ENCODE peak calls at places on chromosomes 4 and X, in ten cellular contexts. W, T, B, C, Z, K, J, G, M and P are unnamed samples.

GRCh38 chr4:16196482-16197393 is 29.5 kb downstream of the TAPT1 start:
- DNase-seq in W (no peak), T (no peak), B (no peak), C (peak; percentile 58), Z (peak; percentile 39), K (no peak), J (no peak), G (no peak), M (no peak), P (no peak)

GRCh38 chr4:89619230-89619962 is 217.6 kb downstream of the SNCA start:
- DNase-seq in W (no peak), T (peak; percentile 52), B (peak; percentile 62), C (no peak), Z (no peak), K (peak; percentile 55), J (no peak), G (no peak), M (no peak), P (no peak)

GRCh38 chr4:98663226-98664006 is 5.0 kb upstream of the TSPAN5 start:
- DNase-seq in W (peak; percentile 76), T (no peak), B (no peak), C (no peak), Z (no peak), K (peak; percentile 66), J (no peak), G (peak; percentile 39), M (peak; percentile 25), P (peak; percentile 81)

GRCh38 chr4:177554966-177555574 is 112.8 kb upstream of the AGA start:
- DNase-seq in W (no peak), T (peak; percentile 39), B (no peak), C (peak; percentile 1), Z (no peak), K (peak; percentile 48), J (no peak), G (peak; percentile 13), M (peak; percentile 49), P (no peak)

GRCh38 chr4:675036-675804 is 878 bp downstream of the MYL5 start:
- DNase-seq in W (no peak), T (no peak), B (no peak), C (no peak), Z (no peak), K (no peak), J (no peak), G (no peak), M (peak; percentile 24), P (no peak)

GRCh38 chr4:41349021-41349420 is 92.3 kb downstream of the UCHL1 start:
- DNase-seq in W (no peak), T (no peak), B (no peak), C (no peak), Z (no peak), K (no peak), J (no peak), G (no peak), M (no peak), P (no peak)

GRCh38 chr4:6058531-6059374 is 40.5 kb upstream of the C4orf50 start:
- DNase-seq in W (no peak), T (no peak), B (no peak), C (no peak), Z (no peak), K (no peak), J (no peak), G (no peak), M (no peak), P (no peak)

GRCh38 chr4:165879581-165879980 is 6.5 kb downstream of the TLL1 start:
- DNase-seq in W (no peak), T (no peak), B (no peak), C (no peak), Z (no peak), K (no peak), J (no peak), G (no peak), M (peak; percentile 38), P (no peak)

GRCh38 chr4:7691992-7692391 is 247.7 kb downstream of the AFAP1 start:
- DNase-seq in W (no peak), T (no peak), B (no peak), C (peak; percentile 73), Z (peak; percentile 22), K (no peak), J (no peak), G (no peak), M (no peak), P (no peak)

GRCh38 chr4:7744131-7744804 is 195.4 kb downstream of the AFAP1 start:
- DNase-seq in W (no peak), T (no peak), B (no peak), C (no peak), Z (no peak), K (no peak), J (no peak), G (no peak), M (no peak), P (no peak)

GRCh38 chr4:153421980-153422379 is 44.2 kb upstream of the TMEM131L start:
- DNase-seq in W (no peak), T (no peak), B (no peak), C (no peak), Z (no peak), K (peak; percentile 41), J (no peak), G (no peak), M (no peak), P (no peak)

GRCh38 chr4:168857546-168858314 is 152.3 kb downstream of the CBR4 start:
- DNase-seq in W (no peak), T (no peak), B (no peak), C (no peak), Z (no peak), K (no peak), J (no peak), G (no peak), M (no peak), P (no peak)

GRCh38 chr4:14916554-14917304 is 85.6 kb upstream of the CPEB2 start:
- DNase-seq in W (no peak), T (no peak), B (no peak), C (no peak), Z (no peak), K (no peak), J (no peak), G (no peak), M (no peak), P (no peak)

GRCh38 chr4:17884063-17884462 is 73.3 kb downstream of the NCAPG start:
- DNase-seq in W (no peak), T (no peak), B (no peak), C (no peak), Z (no peak), K (no peak), J (no peak), G (no peak), M (no peak), P (no peak)

GRCh38 chr4:102569200-102569599 is 68.0 kb downstream of the NFKB1 start:
- DNase-seq in W (no peak), T (no peak), B (no peak), C (no peak), Z (no peak), K (no peak), J (no peak), G (no peak), M (no peak), P (no peak)

GRCh38 chr4:122980860-122981259 is 58.5 kb upstream of the NUDT6 start:
- DNase-seq in W (no peak), T (no peak), B (no peak), C (no peak), Z (no peak), K (no peak), J (no peak), G (no peak), M (no peak), P (no peak)

GRCh38 chr4:56305390-56305789 is 81.9 kb downstream of the AASDH start:
- DNase-seq in W (no peak), T (no peak), B (no peak), C (no peak), Z (no peak), K (no peak), J (no peak), G (no peak), M (no peak), P (no peak)

GRCh38 chr4:149896428-149896827 is 80.8 kb upstream of the IQCM start:
- DNase-seq in W (no peak), T (no peak), B (no peak), C (peak; percentile 0), Z (peak; percentile 26), K (no peak), J (no peak), G (no peak), M (peak; percentile 23), P (no peak)

GRCh38 chr4:182818926-182819730 is 98.1 kb downstream of the DCTD start:
- DNase-seq in W (no peak), T (no peak), B (no peak), C (no peak), Z (no peak), K (no peak), J (no peak), G (no peak), M (no peak), P (no peak)

GRCh38 chr4:8350326-8350725 is 80.8 kb downstream of the HTRA3 start:
- DNase-seq in W (no peak), T (no peak), B (no peak), C (no peak), Z (no peak), K (no peak), J (peak; percentile 52), G (no peak), M (no peak), P (no peak)

GRCh38 chr4:47838445-47838844 is 578 bp upstream of the CORIN start:
- DNase-seq in W (no peak), T (no peak), B (no peak), C (no peak), Z (no peak), K (no peak), J (no peak), G (no peak), M (no peak), P (no peak)

GRCh38 chr4:10977534-10977933 is 293.0 kb upstream of the CLNK start:
- DNase-seq in W (no peak), T (no peak), B (no peak), C (no peak), Z (no peak), K (no peak), J (no peak), G (no peak), M (no peak), P (no peak)

GRCh38 chrX:20989361-20989760 is 384.9 kb upstream of the CNKSR2 start:
- DNase-seq in W (no peak), T (no peak), B (no peak), C (no peak), Z (no peak), K (no peak), J (no peak), G (no peak), M (no peak), P (no peak)

GRCh38 chrX:1481636-1482529 is 29.2 kb upstream of the ASMTL start:
- DNase-seq in W (peak; percentile 81), T (peak; percentile 94), B (no peak), C (no peak), Z (no peak), K (peak; percentile 91), J (no peak), G (peak; percentile 54), M (peak; percentile 18), P (peak; percentile 83)

GRCh38 chr4:38768968-38769394 is 13.8 kb downstream of the TLR10 start:
- DNase-seq in W (no peak), T (no peak), B (no peak), C (no peak), Z (no peak), K (no peak), J (no peak), G (no peak), M (no peak), P (no peak)

GRCh38 chr4:123127218-123127617 is 204.8 kb upstream of the NUDT6 start:
- DNase-seq in W (no peak), T (no peak), B (no peak), C (peak; percentile 18), Z (no peak), K (no peak), J (no peak), G (no peak), M (no peak), P (no peak)

GRCh38 chr4:6336166-6336565 is 66.5 kb downstream of the WFS1 start:
- DNase-seq in W (no peak), T (no peak), B (no peak), C (no peak), Z (no peak), K (no peak), J (no peak), G (no peak), M (no peak), P (no peak)

GRCh38 chrX:10615931-10616780 is 4.2 kb downstream of the MID1 start:
- DNase-seq in W (no peak), T (peak; percentile 9), B (peak; percentile 35), C (peak; percentile 56), Z (peak; percentile 71), K (peak; percentile 21), J (no peak), G (no peak), M (peak; percentile 28), P (no peak)